ENCODE peak calls at places on chromosome 15, in eight cellular contexts. S is HEK293T; V is NCI-H1417 treated with DMSO at 0.1 percent for 48 hours; A is activated CD8-positive, alpha-beta memory T cell treated with anti-CD3 and anti-CD28 coated beads for 4 hours; E is pancreas; O is NCI-H345; J is NCI-H510A treated with DMSO at 0.1 percent for 48 hours; N is AG10803. M is an unnamed sample.

GRCh38 chr15:51647128-51647562 is 24.6 kb upstream of the DMXL2 start:
- DNase-seq in S (no peak), V (no peak), A (no peak), E (peak; percentile 9), O (no peak), J (no peak), N (peak; percentile 53), M (no peak)

GRCh38 chr15:27074179-27074578 is 103.2 kb downstream of the GABRG3 start:
- DNase-seq in S (no peak), V (no peak), A (no peak), E (no peak), O (no peak), J (no peak), N (no peak), M (no peak)

GRCh38 chr15:93141373-93141790 is 52.4 kb upstream of the RGMA start:
- DNase-seq in S (no peak), V (no peak), A (no peak), E (no peak), O (no peak), J (no peak), N (no peak), M (peak; percentile 71)

GRCh38 chr15:63348392-63348791 is 33.3 kb downstream of the CA12 start:
- DNase-seq in S (no peak), V (no peak), A (no peak), E (peak; percentile 76), O (peak; percentile 76), J (no peak), N (peak; percentile 73), M (no peak)

GRCh38 chr15:63246691-63247464 is 30.5 kb upstream of the APH1B start:
- DNase-seq in S (no peak), V (no peak), A (no peak), E (no peak), O (no peak), J (no peak), N (peak; percentile 97), M (no peak)

GRCh38 chr15:101024709-101025108 is 105.6 kb downstream of the LRRK1 start:
- DNase-seq in S (no peak), V (no peak), A (no peak), E (no peak), O (no peak), J (no peak), N (no peak), M (no peak)

GRCh38 chr15:74424901-74425528 is 8.7 kb downstream of the SEMA7A start:
- DNase-seq in S (no peak), V (no peak), A (no peak), E (no peak), O (no peak), J (no peak), N (no peak), M (no peak)

GRCh38 chr15:47194718-47195117 is 522.6 kb upstream of the SEMA6D start:
- DNase-seq in S (peak; percentile 4), V (no peak), A (no peak), E (no peak), O (peak; percentile 17), J (peak; percentile 11), N (peak; percentile 17), M (no peak)

GRCh38 chr15:40702077-40702476 is 7.1 kb downstream of the RAD51 start:
- DNase-seq in S (no peak), V (no peak), A (no peak), E (no peak), O (no peak), J (no peak), N (peak; percentile 15), M (no peak)

GRCh38 chr15:50137330-50137761 is 18.3 kb upstream of the ATP8B4 start:
- DNase-seq in S (no peak), V (no peak), A (no peak), E (no peak), O (no peak), J (no peak), N (peak; percentile 98), M (no peak)

GRCh38 chr15:94287794-94288246 is 56.5 kb downstream of the MCTP2 start:
- DNase-seq in S (no peak), V (no peak), A (no peak), E (no peak), O (no peak), J (no peak), N (no peak), M (peak; percentile 24)

GRCh38 chr15:29872716-29873115 is 50.4 kb upstream of the TJP1 start:
- DNase-seq in S (no peak), V (no peak), A (no peak), E (peak; percentile 16), O (no peak), J (no peak), N (no peak), M (no peak)

GRCh38 chr15:90231028-90232017 is 2.4 kb downstream of the CIB1 start:
- DNase-seq in S (no peak), V (no peak), A (peak; percentile 47), E (peak; percentile 45), O (no peak), J (no peak), N (no peak), M (peak; percentile 66)

M was measured in central memory CD8-positive, alpha-beta T cell.